ENCODE peak calls at places on chromosomes 4 and X, in eight cellular contexts. H is mammary epithelial cell; X is iris pigment epithelial cell; S is esophagus squamous epithelium; P is fibroblast of pulmonary artery; C is stimulated activated CD8-positive, alpha-beta memory T cell treated with anti-CD3 and anti-CD28 coated beads, Interleukin-2, amount 100 ng/mL, for 1 hour; M is NCI-H1092 treated with DMSO at 0.1 percent for 48 hours; K is GM23338. R is an unnamed sample.

GRCh38 chr4:23038626-23039245 is 346.0 kb downstream of the GBA3 start:
- DNase-seq in H (no peak), P (no peak), M (no peak), K (no peak), S (no peak), C (no peak), X (no peak), R (no peak)

GRCh38 chr4:183130328-183131155 is 31.5 kb downstream of the WWC2 start:
- DNase-seq in K (no peak), M (peak; percentile 97), H (peak; percentile 74), S (no peak), X (peak; percentile 68), C (no peak), P (peak; percentile 51), R (no peak)

GRCh38 chr4:175369087-175369486 is 443.0 kb downstream of the GPM6A start:
- DNase-seq in S (no peak), H (peak; percentile 57), C (no peak), P (peak; percentile 6), M (no peak), X (peak; percentile 89), K (no peak), R (no peak)

GRCh38 chr4:2793578-2793919 is 664 bp downstream of the SH3BP2 start:
- DNase-seq in P (peak; percentile 50), M (no peak), X (peak; percentile 53), C (no peak), S (no peak), K (peak; percentile 58), H (no peak), R (peak; percentile 84)

GRCh38 chr4:91973479-91974153 is 330.1 kb upstream of the GRID2 start:
- DNase-seq in C (no peak), K (no peak), M (no peak), S (no peak), P (no peak), X (no peak), H (no peak), R (no peak)

GRCh38 chr4:46503739-46504138 is 113.8 kb upstream of the GABRA2 start:
- DNase-seq in K (no peak), X (peak; percentile 6), P (peak; percentile 49), M (no peak), S (no peak), H (peak; percentile 48), C (no peak), R (no peak)

GRCh38 chr4:81605278-81605677 is 133.6 kb upstream of the RASGEF1B start:
- DNase-seq in M (no peak), X (no peak), P (no peak), C (no peak), H (no peak), K (peak; percentile 36), S (no peak), R (no peak)

GRCh38 chrX:54530358-54530900 is 410 bp downstream of the GNL3L start:
- DNase-seq in S (no peak), M (no peak), H (no peak), C (no peak), P (no peak), K (no peak), X (no peak), R (no peak)

GRCh38 chr4:145954924-145955339 is 16.3 kb upstream of the ZNF827 start:
- DNase-seq in H (peak; percentile 99), S (no peak), P (peak; percentile 91), C (no peak), M (no peak), K (no peak), X (peak; percentile 98), R (no peak)

GRCh38 chr4:16591867-16592266 is 306.6 kb downstream of the LDB2 start:
- DNase-seq in K (no peak), H (no peak), P (peak; percentile 66), C (no peak), X (no peak), M (no peak), S (no peak), R (no peak)

GRCh38 chrX:115047181-115047580 is 29.8 kb upstream of the IL13RA2 start:
- DNase-seq in K (no peak), C (no peak), M (no peak), P (no peak), H (no peak), X (peak; percentile 49), S (no peak), R (no peak)